ENCODE peak calls at places on chromosomes 7 and 10, in four cellular contexts. K, S, C and M are unnamed samples.

GRCh38 chr10:3564599-3564998 is 220.4 kb downstream of the KLF6 start:
- DNase-seq in K (no peak), S (no peak), C (no peak), M (no peak)

GRCh38 chr10:60524541-60524940 is 134.9 kb upstream of the ANK3 start:
- DNase-seq in K (no peak), S (no peak), C (peak; percentile 20), M (peak; percentile 14)

GRCh38 chr7:47582748-47583740 is 1.1 kb upstream of the TNS3 start:
- DNase-seq in K (no peak), S (no peak), C (no peak), M (no peak)

GRCh38 chr7:157043745-157044144 is 33.3 kb upstream of the MNX1 start:
- DNase-seq in K (no peak), S (no peak), C (peak; percentile 1), M (peak; percentile 12)

GRCh38 chr10:114404171-114405010 is at the start of gene AFAP1L2:
- DNase-seq in K (no peak), S (no peak), C (no peak), M (no peak)

GRCh38 chr7:1340640-1341360 is 108.1 kb downstream of the UNCX start:
- DNase-seq in K (no peak), S (peak; percentile 30), C (no peak), M (no peak)

GRCh38 chr10:125235093-125236069 is 75.0 kb upstream of the CTBP2 start:
- DNase-seq in K (no peak), S (no peak), C (no peak), M (no peak)

GRCh38 chr10:34092891-34093290 is 722.2 kb downstream of the PARD3 start:
- DNase-seq in K (no peak), S (no peak), C (no peak), M (no peak)

GRCh38 chr10:21317902-21318301 is 207.6 kb downstream of the SKIDA1 start:
- DNase-seq in K (no peak), S (no peak), C (peak; percentile 85), M (no peak)

GRCh38 chr10:88848499-88848898 is 3.1 kb downstream of the ANKRD22 start:
- DNase-seq in K (no peak), S (no peak), C (no peak), M (peak; percentile 49)

GRCh38 chr7:45021604-45022296 is 21.7 kb downstream of the CCM2 start:
- DNase-seq in K (no peak), S (no peak), C (no peak), M (no peak)

GRCh38 chr7:100072462-100072861 is 9.1 kb downstream of the ZNF3 start:
- DNase-seq in K (no peak), S (no peak), C (no peak), M (no peak)

GRCh38 chr10:77835669-77836086 is 90.9 kb downstream of the DLG5 start:
- DNase-seq in K (no peak), S (no peak), C (no peak), M (no peak)

GRCh38 chr10:113709221-113709838 is 29.6 kb downstream of the CASP7 start:
- DNase-seq in K (no peak), S (no peak), C (peak; percentile 65), M (peak; percentile 27)

GRCh38 chr7:34296663-34297062 is 361.4 kb upstream of the NPSR1 start:
- DNase-seq in K (no peak), S (no peak), C (no peak), M (peak; percentile 15)

GRCh38 chr10:79472951-79473350 is 27.5 kb upstream of the ZCCHC24 start:
- DNase-seq in K (no peak), S (no peak), C (no peak), M (no peak)

GRCh38 chr7:100604976-100605911 is 3.1 kb downstream of the PCOLCE start:
- DNase-seq in K (peak; percentile 56), S (peak; percentile 75), C (no peak), M (no peak)

GRCh38 chr10:129621062-129621461 is 154.0 kb downstream of the MGMT start:
- DNase-seq in K (no peak), S (no peak), C (no peak), M (no peak)

GRCh38 chr10:124906551-124907001 is 35.3 kb upstream of the ZRANB1 start:
- DNase-seq in K (no peak), S (no peak), C (peak; percentile 75), M (peak; percentile 96)

GRCh38 chr10:74243067-74243466 is 92.0 kb downstream of the ADK start:
- DNase-seq in K (no peak), S (no peak), C (no peak), M (no peak)

GRCh38 chr7:108684629-108685028 is 115.0 kb downstream of the DNAJB9 start:
- DNase-seq in K (no peak), S (no peak), C (no peak), M (no peak)

GRCh38 chr7:70583965-70584883 is 547.7 kb upstream of the GALNT17 start:
- DNase-seq in K (no peak), S (no peak), C (no peak), M (no peak)

GRCh38 chr10:133459454-133460207 is 5.9 kb downstream of the SCART1 start:
- DNase-seq in K (no peak), S (no peak), C (no peak), M (no peak)

GRCh38 chr7:93894966-93895650 is 4.6 kb upstream of the TFPI2 start:
- DNase-seq in K (no peak), S (no peak), C (no peak), M (no peak)

GRCh38 chr7:93889261-93889660 is 1.3 kb downstream of the TFPI2 start:
- DNase-seq in K (no peak), S (no peak), C (no peak), M (no peak)

GRCh38 chr7:93894426-93894825 is 3.9 kb upstream of the TFPI2 start:
- DNase-seq in K (no peak), S (no peak), C (no peak), M (no peak)

GRCh38 chr7:93890041-93890463 is 501 bp downstream of the TFPI2 start:
- DNase-seq in K (no peak), S (peak; percentile 43), C (no peak), M (no peak)

DNA sequence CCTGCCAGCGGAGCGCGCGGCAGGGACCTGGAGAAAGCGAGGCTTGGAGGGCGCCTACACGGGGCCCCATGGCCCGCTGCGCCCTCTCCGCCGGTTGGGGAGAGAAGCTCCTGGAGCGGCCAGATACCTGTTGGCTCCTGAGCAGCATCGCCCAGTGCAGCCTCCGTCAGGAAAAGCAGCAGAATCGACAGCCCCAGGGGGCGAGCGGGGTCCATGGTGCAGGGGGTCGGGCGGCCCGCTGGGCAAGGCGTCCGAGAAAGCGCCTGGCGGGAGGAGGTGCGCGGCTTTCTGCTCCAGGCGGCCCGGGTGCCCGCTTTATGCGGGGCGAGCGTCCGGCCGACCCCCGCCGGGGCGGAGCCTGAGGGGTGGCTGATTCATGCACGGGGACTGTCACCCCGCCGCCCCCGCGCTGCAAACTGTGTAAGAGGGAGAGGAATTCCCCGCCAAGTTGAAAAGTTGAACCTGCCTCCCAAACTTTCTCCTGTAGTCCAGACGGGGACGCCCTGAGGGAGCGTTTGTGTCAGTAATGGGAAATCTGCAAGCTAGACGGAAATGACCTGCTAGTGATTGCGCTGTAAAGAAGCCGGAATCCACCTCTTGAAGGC is at the start of gene TFPI2:
- DNase-seq in K (no peak), S (peak; percentile 42), C (no peak), M (no peak)
- TF ChIP-seq CTCF in K (no peak), S (no peak), C (peak; percentile 17), M (peak; percentile 13)

GRCh38 chr7:42069625-42070024 is 167.4 kb downstream of the GLI3 start:
- DNase-seq in K (no peak), S (no peak), C (no peak), M (no peak)
- H3K4me3 ChIP-seq in K (no peak overlapping the region), S (no peak overlapping the region), C (no peak overlapping the region), M (no peak overlapping the region)

GRCh38 chr7:116290740-116291139 is 80.4 kb downstream of the TES start:
- DNase-seq in K (no peak), S (no peak), C (no peak), M (no peak)
- TF ChIP-seq CTCF in K (no peak), S (no peak), C (no peak), M (peak; percentile 24)

DNA sequence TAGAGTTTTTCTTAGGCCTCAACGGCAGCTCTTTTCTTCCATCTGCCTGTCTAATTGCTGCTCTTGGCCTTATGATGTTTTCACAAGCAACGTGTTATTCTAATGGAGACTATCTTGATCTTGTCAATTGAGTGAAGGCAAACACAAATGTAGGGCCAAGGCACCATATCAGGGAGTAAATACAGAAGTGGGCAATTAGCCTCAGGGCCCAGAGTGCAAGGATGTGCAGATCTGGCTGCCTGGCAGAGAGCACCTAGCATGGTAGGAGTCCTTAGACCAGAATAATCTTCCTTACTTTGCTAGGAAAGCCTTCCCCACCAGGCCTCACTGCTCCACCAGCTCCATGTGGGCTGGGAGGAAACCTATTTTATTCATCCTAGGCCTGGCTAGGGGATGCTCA is 590.9 kb downstream of the LRMDA start:
- DNase-seq in K (no peak), S (no peak), C (no peak), M (no peak)
- H3K4me3 ChIP-seq in K (no peak overlapping the region), S (no peak overlapping the region), C (no peak overlapping the region), M (no peak overlapping the region)

DNA sequence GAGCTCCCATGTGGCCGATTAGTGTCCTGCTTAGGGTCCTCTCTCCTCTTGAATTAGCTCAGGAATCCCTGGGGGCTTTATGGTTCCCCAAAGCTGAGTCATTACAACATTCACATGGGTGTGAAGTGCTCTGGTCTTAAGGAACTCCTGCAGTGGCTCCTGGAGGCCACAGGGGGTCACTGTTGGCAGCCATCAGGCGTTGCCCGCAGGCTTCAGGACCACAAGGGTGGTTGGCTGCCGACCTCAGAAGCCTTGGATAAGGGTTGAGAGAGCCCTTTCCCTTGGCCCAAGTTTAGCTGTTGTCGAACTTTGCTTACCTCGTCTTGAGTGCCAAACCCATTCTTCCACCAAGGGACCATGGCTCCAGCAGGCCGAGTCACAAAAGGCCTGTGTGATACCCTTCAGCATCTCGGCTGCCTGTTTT is 61.7 kb downstream of the SH2D4B start:
- DNase-seq in K (no peak), S (peak; percentile 77), C (no peak), M (no peak)
- TF ChIP-seq CTCF in K (peak; percentile 48), S (peak; percentile 73), C (peak; percentile 56), M (peak; percentile 63)